ENCODE peak calls at places on chromosomes 2 and 18, in ten cellular contexts. T, G, Q, X, B, Z, L, K, V and U are unnamed samples.

GRCh38 chr2:141515931-141516330 is 614.9 kb downstream of the LRP1B start:
- DNase-seq in T (no peak), G (no peak), Q (no peak), X (no peak), B (no peak), Z (no peak), L (no peak), K (no peak), V (no peak), U (no peak)

GRCh38 chr2:189116059-189116458 is 63.5 kb downstream of the COL5A2 start:
- DNase-seq in T (no peak), G (no peak), Q (no peak), X (no peak), B (no peak), Z (no peak), L (no peak), K (no peak), V (no peak), U (no peak)

GRCh38 chr2:135664623-135665068 is 77.0 kb upstream of the UBXN4 start:
- DNase-seq in T (no peak), G (peak; percentile 29), Q (no peak), X (no peak), B (no peak), Z (no peak), L (no peak), K (no peak), V (no peak), U (peak; percentile 60)

GRCh38 chr18:31876707-31877106 is 66.2 kb downstream of the TRAPPC8 start:
- DNase-seq in T (no peak), G (peak; percentile 17), Q (no peak), X (no peak), B (no peak), Z (no peak), L (no peak), K (no peak), V (no peak), U (no peak)

GRCh38 chr2:46299365-46300263 is 2.4 kb downstream of the EPAS1 start:
- DNase-seq in T (peak; percentile 72), G (peak; percentile 62), Q (no peak), X (peak; percentile 41), B (peak; percentile 81), Z (peak; percentile 68), L (peak; percentile 66), K (peak; percentile 57), V (no peak), U (no peak)

GRCh38 chr18:54444309-54444914 is 86.7 kb downstream of the C18orf54 start:
- DNase-seq in T (peak; percentile 23), G (peak; percentile 61), Q (peak; percentile 60), X (peak; percentile 23), B (no peak), Z (peak; percentile 76), L (peak; percentile 28), K (peak; percentile 63), V (no peak), U (no peak)

GRCh38 chr2:13558368-13558767 is 841.6 kb downstream of the TRIB2 start:
- DNase-seq in T (no peak), G (peak; percentile 56), Q (no peak), X (no peak), B (no peak), Z (no peak), L (peak; percentile 57), K (no peak), V (peak; percentile 70), U (peak; percentile 90)

GRCh38 chr2:16034151-16034974 is 94.0 kb downstream of the MYCN start:
- DNase-seq in T (no peak), G (no peak), Q (peak; percentile 13), X (no peak), B (no peak), Z (peak; percentile 65), L (no peak), K (peak; percentile 36), V (no peak), U (no peak)

GRCh38 chr18:51048190-51048589 is 18.2 kb downstream of the SMAD4 start:
- DNase-seq in T (no peak), G (no peak), Q (no peak), X (no peak), B (no peak), Z (no peak), L (no peak), K (no peak), V (no peak), U (no peak)

GRCh38 chr2:74204436-74204835 is 6.0 kb downstream of the MTHFD2 start:
- DNase-seq in T (no peak), G (no peak), Q (no peak), X (no peak), B (no peak), Z (no peak), L (no peak), K (no peak), V (no peak), U (no peak)

GRCh38 chr18:67043276-67043675 is 439.4 kb upstream of the CDH19 start:
- DNase-seq in T (no peak), G (no peak), Q (no peak), X (no peak), B (no peak), Z (no peak), L (no peak), K (no peak), V (peak; percentile 24), U (no peak)

GRCh38 chr2:10947005-10947440 is 35.3 kb downstream of the KCNF1 start:
- DNase-seq in T (no peak), G (peak; percentile 51), Q (no peak), X (no peak), B (no peak), Z (no peak), L (peak; percentile 37), K (peak; percentile 17), V (no peak), U (peak; percentile 85)

GRCh38 chr2:42567806-42568429 is 514 bp upstream of the MTA3 start:
- DNase-seq in T (no peak), G (no peak), Q (no peak), X (peak; percentile 39), B (peak; percentile 57), Z (peak; percentile 76), L (no peak), K (peak; percentile 55), V (no peak), U (no peak)

GRCh38 chr2:144452169-144453038 is 67.5 kb downstream of the ZEB2 start:
- DNase-seq in T (no peak), G (peak; percentile 49), Q (no peak), X (no peak), B (no peak), Z (peak; percentile 82), L (no peak), K (peak; percentile 62), V (no peak), U (no peak)

GRCh38 chr2:740446-741293 is 63.5 kb upstream of the TMEM18 start:
- DNase-seq in T (peak; percentile 49), G (peak; percentile 92), Q (peak; percentile 91), X (peak; percentile 18), B (peak; percentile 68), Z (peak; percentile 100), L (peak; percentile 72), K (peak; percentile 94), V (peak; percentile 93), U (peak; percentile 60)

GRCh38 chr2:109609352-109610024 is 4.3 kb downstream of the SEPTIN10 start:
- DNase-seq in T (no peak), G (peak; percentile 69), Q (peak; percentile 62), X (no peak), B (no peak), Z (no peak), L (no peak), K (no peak), V (no peak), U (no peak)

GRCh38 chr2:20962939-20963543 is 80.8 kb downstream of the APOB start:
- DNase-seq in T (peak; percentile 59), G (peak; percentile 48), Q (peak; percentile 41), X (peak; percentile 34), B (peak; percentile 76), Z (peak; percentile 82), L (peak; percentile 62), K (peak; percentile 74), V (no peak), U (peak; percentile 6)

GRCh38 chr2:196167666-196168065 is 3.7 kb downstream of the STK17B start:
- DNase-seq in T (no peak), G (no peak), Q (no peak), X (no peak), B (no peak), Z (peak; percentile 19), L (no peak), K (no peak), V (no peak), U (no peak)
- H3K27ac ChIP-seq in T (peak overlapping the region; percentile 97), G (peak overlapping the region; percentile 82), Q (no peak overlapping the region), X (no peak overlapping the region), B (no peak overlapping the region), Z (no peak overlapping the region), L (no peak overlapping the region), K (no peak overlapping the region), V (peak overlapping the region; percentile 79), U (peak overlapping the region; percentile 78)

GRCh38 chr2:192148620-192149321 is 46.0 kb downstream of the TMEFF2 start:
- DNase-seq in T (no peak), G (peak; percentile 49), Q (no peak), X (no peak), B (no peak), Z (no peak), L (no peak), K (peak; percentile 4), V (no peak), U (no peak)
- H3K27ac ChIP-seq in T (peak overlapping the region; percentile 50), G (peak overlapping the region; percentile 44), Q (no peak overlapping the region), X (peak overlapping the region; percentile 56), B (no peak overlapping the region), Z (no peak overlapping the region), L (no peak overlapping the region), K (no peak overlapping the region), V (no peak overlapping the region), U (no peak overlapping the region)

GRCh38 chr2:98882971-98883779 is 52.9 kb downstream of the CRACDL start:
- DNase-seq in T (no peak), G (no peak), Q (no peak), X (no peak), B (no peak), Z (no peak), L (no peak), K (no peak), V (no peak), U (no peak)

GRCh38 chr2:98886066-98886554 is 49.9 kb downstream of the CRACDL start:
- DNase-seq in T (no peak), G (no peak), Q (no peak), X (no peak), B (no peak), Z (no peak), L (no peak), K (no peak), V (no peak), U (no peak)

GRCh38 chr2:98884658-98885057 is 51.4 kb downstream of the CRACDL start:
- DNase-seq in T (no peak), G (no peak), Q (no peak), X (no peak), B (no peak), Z (no peak), L (no peak), K (no peak), V (no peak), U (no peak)

GRCh38 chr2:98882368-98882767 is 53.7 kb downstream of the CRACDL start:
- DNase-seq in T (no peak), G (no peak), Q (no peak), X (no peak), B (no peak), Z (no peak), L (no peak), K (no peak), V (no peak), U (no peak)

GRCh38 chr2:98883780-98884211 is 52.2 kb downstream of the CRACDL start:
- DNase-seq in T (no peak), G (no peak), Q (no peak), X (no peak), B (no peak), Z (no peak), L (no peak), K (no peak), V (no peak), U (no peak)
- H3K27ac ChIP-seq in T (no peak overlapping the region), G (no peak overlapping the region), Q (no peak overlapping the region), X (no peak overlapping the region), B (no peak overlapping the region), Z (no peak overlapping the region), L (peak overlapping the region; percentile 39), K (no peak overlapping the region), V (no peak overlapping the region), U (no peak overlapping the region)

GRCh38 chr2:165889761-165890242 is 63.8 kb downstream of the TTC21B start:
- DNase-seq in T (no peak), G (no peak), Q (no peak), X (no peak), B (no peak), Z (no peak), L (no peak), K (no peak), V (no peak), U (no peak)
- H3K27ac ChIP-seq in T (no peak overlapping the region), G (no peak overlapping the region), Q (no peak overlapping the region), X (peak overlapping the region; percentile 63), B (no peak overlapping the region), Z (peak overlapping the region; percentile 47), L (no peak overlapping the region), K (no peak overlapping the region), V (no peak overlapping the region), U (no peak overlapping the region)